ENCODE peak calls at places on chromosomes 7 and 10, in nine cellular contexts. One of them, this sample, is unnamed. For H3K36me3, the result is how much of the 10 kb centered on the place peaks cover.

GRCh38 chr7:79268730-79269129 is 184.7 kb downstream of the MAGI2 start:
- DNase-seq in WERI-Rb-1: no peak
- DNase-seq in pancreas: no peak
- DNase-seq in adipocyte: no peak
- DNase-seq in IMR-90: no peak
- DNase-seq in SJSA1: no peak
- DNase-seq in aorta: no peak
- DNase-seq in colonic mucosa: no peak
- DNase-seq in K562: no peak
- DNase-seq in this sample: no peak

GRCh38 chr7:33952824-33953223 is 47.5 kb downstream of the BMPER start:
- DNase-seq in WERI-Rb-1: no peak
- DNase-seq in pancreas: no peak
- DNase-seq in adipocyte: peak
- DNase-seq in IMR-90: peak
- DNase-seq in SJSA1: peak
- DNase-seq in aorta: no peak
- DNase-seq in colonic mucosa: no peak
- DNase-seq in K562: no peak
- DNase-seq in this sample: peak

GRCh38 chr7:13282377-13282980 is 595.0 kb downstream of the ARL4A start:
- DNase-seq in WERI-Rb-1: no peak
- DNase-seq in pancreas: no peak
- DNase-seq in adipocyte: peak
- DNase-seq in IMR-90: peak
- DNase-seq in SJSA1: no peak
- DNase-seq in aorta: no peak
- DNase-seq in colonic mucosa: no peak
- DNase-seq in K562: no peak
- DNase-seq in this sample: peak

GRCh38 chr7:80935971-80936370 is 17.1 kb upstream of the SEMA3C start:
- DNase-seq in WERI-Rb-1: no peak
- DNase-seq in pancreas: no peak
- DNase-seq in adipocyte: no peak
- DNase-seq in IMR-90: no peak
- DNase-seq in SJSA1: no peak
- DNase-seq in aorta: no peak
- DNase-seq in colonic mucosa: no peak
- DNase-seq in K562: no peak
- DNase-seq in this sample: no peak

GRCh38 chr7:2999078-2999500 is 44.6 kb downstream of the CARD11 start:
- DNase-seq in WERI-Rb-1: no peak
- DNase-seq in pancreas: no peak
- DNase-seq in adipocyte: no peak
- DNase-seq in IMR-90: no peak
- DNase-seq in SJSA1: no peak
- DNase-seq in aorta: no peak
- DNase-seq in colonic mucosa: no peak
- DNase-seq in K562: no peak
- DNase-seq in this sample: peak

GRCh38 chr7:72710983-72711382 is 117.0 kb downstream of the TYW1B start:
- DNase-seq in WERI-Rb-1: no peak
- DNase-seq in pancreas: no peak
- DNase-seq in adipocyte: no peak
- DNase-seq in IMR-90: no peak
- DNase-seq in SJSA1: no peak
- DNase-seq in aorta: no peak
- DNase-seq in colonic mucosa: no peak
- DNase-seq in K562: peak
- DNase-seq in this sample: no peak

GRCh38 chr7:45460379-45460778 is 113.8 kb upstream of the ADCY1 start:
- DNase-seq in WERI-Rb-1: no peak
- DNase-seq in pancreas: no peak
- DNase-seq in adipocyte: no peak
- DNase-seq in IMR-90: no peak
- DNase-seq in SJSA1: no peak
- DNase-seq in aorta: no peak
- DNase-seq in colonic mucosa: no peak
- DNase-seq in K562: no peak
- DNase-seq in this sample: peak

GRCh38 chr10:59134302-59134701 is 42.1 kb upstream of the PHYHIPL start:
- DNase-seq in WERI-Rb-1: no peak
- DNase-seq in pancreas: no peak
- DNase-seq in adipocyte: no peak
- DNase-seq in IMR-90: no peak
- DNase-seq in SJSA1: no peak
- DNase-seq in aorta: no peak
- DNase-seq in colonic mucosa: no peak
- DNase-seq in K562: no peak
- DNase-seq in this sample: no peak

GRCh38 chr7:139095194-139095659 is 14.3 kb downstream of the ZC3HAV1 start:
- DNase-seq in WERI-Rb-1: no peak
- DNase-seq in pancreas: no peak
- DNase-seq in adipocyte: no peak
- DNase-seq in IMR-90: no peak
- DNase-seq in SJSA1: no peak
- DNase-seq in aorta: no peak
- DNase-seq in colonic mucosa: peak
- DNase-seq in K562: peak
- DNase-seq in this sample: no peak

GRCh38 chr10:30538086-30538485 is 91.5 kb downstream of the LYZL2 start:
- DNase-seq in WERI-Rb-1: no peak
- DNase-seq in pancreas: no peak
- DNase-seq in adipocyte: no peak
- DNase-seq in IMR-90: peak
- DNase-seq in SJSA1: peak
- DNase-seq in aorta: no peak
- DNase-seq in colonic mucosa: no peak
- DNase-seq in K562: no peak
- DNase-seq in this sample: peak

GRCh38 chr10:124657806-124658205 is 86.4 kb downstream of the FAM53B start:
- DNase-seq in WERI-Rb-1: no peak
- DNase-seq in pancreas: peak
- DNase-seq in adipocyte: no peak
- DNase-seq in IMR-90: peak
- DNase-seq in SJSA1: no peak
- DNase-seq in aorta: no peak
- DNase-seq in colonic mucosa: no peak
- DNase-seq in K562: no peak
- DNase-seq in this sample: no peak

GRCh38 chr7:79610905-79611304 is 157.4 kb upstream of the MAGI2 start:
- DNase-seq in WERI-Rb-1: peak
- DNase-seq in pancreas: no peak
- DNase-seq in adipocyte: no peak
- DNase-seq in IMR-90: no peak
- DNase-seq in SJSA1: no peak
- DNase-seq in aorta: no peak
- DNase-seq in colonic mucosa: no peak
- DNase-seq in K562: no peak
- DNase-seq in this sample: no peak

GRCh38 chr10:101785801-101786200 is 2.6 kb upstream of the NPM3 start:
- DNase-seq in WERI-Rb-1: no peak
- DNase-seq in pancreas: no peak
- DNase-seq in adipocyte: no peak
- DNase-seq in IMR-90: no peak
- DNase-seq in SJSA1: no peak
- DNase-seq in aorta: no peak
- DNase-seq in colonic mucosa: no peak
- DNase-seq in K562: no peak
- DNase-seq in this sample: no peak

GRCh38 chr10:101793526-101793925 is 10.3 kb upstream of the NPM3 start:
- DNase-seq in WERI-Rb-1: no peak
- DNase-seq in pancreas: no peak
- DNase-seq in adipocyte: no peak
- DNase-seq in IMR-90: no peak
- DNase-seq in SJSA1: no peak
- DNase-seq in aorta: peak
- DNase-seq in colonic mucosa: no peak
- DNase-seq in K562: no peak
- DNase-seq in this sample: no peak

GRCh38 chr10:101784558-101784957 is 1.3 kb upstream of the NPM3 start:
- DNase-seq in WERI-Rb-1: no peak
- DNase-seq in pancreas: no peak
- DNase-seq in adipocyte: no peak
- DNase-seq in IMR-90: no peak
- DNase-seq in SJSA1: no peak
- DNase-seq in aorta: no peak
- DNase-seq in colonic mucosa: no peak
- DNase-seq in K562: no peak
- DNase-seq in this sample: no peak

GRCh38 chr10:101783736-101784118 is 481 bp upstream of the NPM3 start:
- DNase-seq in WERI-Rb-1: peak
- DNase-seq in pancreas: no peak
- DNase-seq in adipocyte: no peak
- DNase-seq in IMR-90: peak
- DNase-seq in SJSA1: no peak
- DNase-seq in aorta: peak
- DNase-seq in colonic mucosa: no peak
- DNase-seq in K562: peak
- DNase-seq in this sample: peak

GRCh38 chr10:101789686-101790085 is 6.4 kb upstream of the NPM3 start:
- DNase-seq in WERI-Rb-1: no peak
- DNase-seq in pancreas: no peak
- DNase-seq in adipocyte: no peak
- DNase-seq in IMR-90: no peak
- DNase-seq in SJSA1: no peak
- DNase-seq in aorta: no peak
- DNase-seq in colonic mucosa: no peak
- DNase-seq in K562: no peak
- DNase-seq in this sample: no peak
- H3K36me3 ChIP-seq in WERI-Rb-1: half or more
- H3K36me3 ChIP-seq in pancreas: half or more
- H3K36me3 ChIP-seq in adipocyte: half or more
- H3K36me3 ChIP-seq in IMR-90: half or more
- H3K36me3 ChIP-seq in SJSA1: half or more
- H3K36me3 ChIP-seq in aorta: under half
- H3K36me3 ChIP-seq in colonic mucosa: under half
- H3K36me3 ChIP-seq in K562: half or more
- H3K36me3 ChIP-seq in this sample: under half

DNA sequence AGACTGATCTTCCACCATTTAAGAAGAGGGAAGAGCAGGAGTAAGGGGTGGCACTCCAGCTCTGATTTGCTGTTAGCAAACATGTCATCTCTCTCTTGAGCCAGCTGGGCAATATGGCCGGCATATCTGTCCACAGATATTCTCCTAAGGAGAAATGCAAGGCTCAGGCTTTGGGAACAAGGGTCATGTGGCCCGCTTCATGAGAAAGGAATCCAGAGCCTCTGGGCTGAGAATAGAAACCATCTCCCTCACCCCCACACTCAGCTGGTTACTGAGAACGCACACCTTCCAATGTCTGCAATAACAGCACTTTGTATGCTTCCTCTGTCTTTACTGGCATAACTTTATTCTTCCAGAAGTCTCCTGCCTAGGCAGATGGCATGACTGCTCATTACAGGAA is 171.2 kb downstream of the ELMO1 start:
- DNase-seq in WERI-Rb-1: no peak
- DNase-seq in pancreas: no peak
- DNase-seq in adipocyte: no peak
- DNase-seq in IMR-90: no peak
- DNase-seq in SJSA1: no peak
- DNase-seq in aorta: no peak
- DNase-seq in colonic mucosa: no peak
- DNase-seq in K562: no peak
- DNase-seq in this sample: no peak
- H3K36me3 ChIP-seq in WERI-Rb-1: under half
- H3K36me3 ChIP-seq in pancreas: under half
- H3K36me3 ChIP-seq in adipocyte: under half
- H3K36me3 ChIP-seq in IMR-90: under half
- H3K36me3 ChIP-seq in SJSA1: under half
- H3K36me3 ChIP-seq in aorta: under half
- H3K36me3 ChIP-seq in colonic mucosa: under half
- H3K36me3 ChIP-seq in K562: under half
- H3K36me3 ChIP-seq in this sample: under half

GRCh38 chr7:152969335-152969734 is 209.8 kb downstream of the ACTR3B start:
- DNase-seq in WERI-Rb-1: no peak
- DNase-seq in pancreas: no peak
- DNase-seq in adipocyte: no peak
- DNase-seq in IMR-90: no peak
- DNase-seq in SJSA1: no peak
- DNase-seq in aorta: no peak
- DNase-seq in colonic mucosa: no peak
- DNase-seq in K562: no peak
- DNase-seq in this sample: no peak

GRCh38 chr7:152970481-152970880 is 210.9 kb downstream of the ACTR3B start:
- DNase-seq in WERI-Rb-1: no peak
- DNase-seq in pancreas: no peak
- DNase-seq in adipocyte: no peak
- DNase-seq in IMR-90: no peak
- DNase-seq in SJSA1: no peak
- DNase-seq in aorta: no peak
- DNase-seq in colonic mucosa: no peak
- DNase-seq in K562: no peak
- DNase-seq in this sample: no peak

GRCh38 chr7:152979376-152979775 is 219.8 kb downstream of the ACTR3B start:
- DNase-seq in WERI-Rb-1: no peak
- DNase-seq in pancreas: no peak
- DNase-seq in adipocyte: no peak
- DNase-seq in IMR-90: no peak
- DNase-seq in SJSA1: no peak
- DNase-seq in aorta: no peak
- DNase-seq in colonic mucosa: no peak
- DNase-seq in K562: no peak
- DNase-seq in this sample: no peak

GRCh38 chr7:152969839-152970238 is 210.3 kb downstream of the ACTR3B start:
- DNase-seq in WERI-Rb-1: no peak
- DNase-seq in pancreas: no peak
- DNase-seq in adipocyte: no peak
- DNase-seq in IMR-90: no peak
- DNase-seq in SJSA1: no peak
- DNase-seq in aorta: no peak
- DNase-seq in colonic mucosa: no peak
- DNase-seq in K562: no peak
- DNase-seq in this sample: no peak

DNA sequence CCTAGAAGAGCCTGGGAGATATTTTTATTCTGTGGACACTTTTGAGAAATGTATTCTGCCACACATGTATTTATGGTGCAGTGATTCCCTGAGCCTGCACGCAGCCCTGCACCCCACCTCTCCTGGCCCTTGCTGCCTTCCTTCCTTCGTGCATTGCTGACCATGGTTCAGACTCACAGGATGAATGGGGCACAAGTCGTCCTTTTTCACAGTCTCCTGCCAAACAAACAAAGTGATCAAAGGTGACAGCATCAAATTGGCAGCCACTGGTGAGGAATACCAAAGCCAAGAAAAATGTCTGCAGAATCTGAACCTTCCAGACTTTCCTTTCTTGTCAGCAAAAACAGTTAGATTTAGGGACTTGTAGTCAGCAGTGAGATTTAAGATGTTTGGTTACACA is 215.0 kb downstream of the ACTR3B start:
- DNase-seq in WERI-Rb-1: no peak
- DNase-seq in pancreas: no peak
- DNase-seq in adipocyte: no peak
- DNase-seq in IMR-90: no peak
- DNase-seq in SJSA1: no peak
- DNase-seq in aorta: no peak
- DNase-seq in colonic mucosa: no peak
- DNase-seq in K562: no peak
- DNase-seq in this sample: no peak
- H3K36me3 ChIP-seq in WERI-Rb-1: under half
- H3K36me3 ChIP-seq in pancreas: under half
- H3K36me3 ChIP-seq in adipocyte: under half
- H3K36me3 ChIP-seq in IMR-90: under half
- H3K36me3 ChIP-seq in SJSA1: under half
- H3K36me3 ChIP-seq in aorta: under half
- H3K36me3 ChIP-seq in colonic mucosa: under half
- H3K36me3 ChIP-seq in K562: under half
- H3K36me3 ChIP-seq in this sample: under half

GRCh38 chr7:128846781-128847444 is 15.7 kb upstream of the ATP6V1F start:
- DNase-seq in WERI-Rb-1: no peak
- DNase-seq in pancreas: peak
- DNase-seq in adipocyte: no peak
- DNase-seq in IMR-90: no peak
- DNase-seq in SJSA1: no peak
- DNase-seq in aorta: no peak
- DNase-seq in colonic mucosa: no peak
- DNase-seq in K562: no peak
- DNase-seq in this sample: no peak
- H3K36me3 ChIP-seq in WERI-Rb-1: under half
- H3K36me3 ChIP-seq in pancreas: under half
- H3K36me3 ChIP-seq in adipocyte: half or more
- H3K36me3 ChIP-seq in IMR-90: half or more
- H3K36me3 ChIP-seq in SJSA1: half or more
- H3K36me3 ChIP-seq in aorta: under half
- H3K36me3 ChIP-seq in colonic mucosa: under half
- H3K36me3 ChIP-seq in K562: half or more
- H3K36me3 ChIP-seq in this sample: under half

This sample was measured in bronchial epithelial cell.